ENCODE peak calls at places on chromosome 5, in ten cellular contexts. B is Peyer's patch, K is heart right ventricle, J is lung, R is right atrium auricular region, E is mucosa of descending colon, N is upper lobe of left lung, T is progenitor cell of endocrine pancreas, U is tibial artery, H is stomach. Z is an unnamed sample.

GRCh38 chr5:58582411-58583393 is at the start of gene RAB3C:
- DNase-seq in B (peak; percentile 89), K (peak; percentile 85), J (peak; percentile 92), R (peak; percentile 81), E (peak; percentile 91), N (peak; percentile 94), T (peak; percentile 84), U (peak; percentile 78), H (peak; percentile 92), Z (peak; percentile 91)

GRCh38 chr5:66540078-66540477 is 56.1 kb upstream of the MAST4 start:
- DNase-seq in B (no peak), K (no peak), J (no peak), R (no peak), E (no peak), N (no peak), T (no peak), U (no peak), H (no peak), Z (no peak)

GRCh38 chr5:34833991-34834793 is 4.8 kb upstream of the TTC23L start:
- DNase-seq in B (no peak), K (no peak), J (no peak), R (no peak), E (no peak), N (no peak), T (no peak), U (no peak), H (no peak), Z (no peak)

GRCh38 chr5:94788527-94788926 is 170.1 kb downstream of the SLF1 start:
- DNase-seq in B (no peak), K (no peak), J (no peak), R (no peak), E (no peak), N (no peak), T (no peak), U (no peak), H (no peak), Z (no peak)

GRCh38 chr5:141778211-141778610 is 96.2 kb upstream of the ARAP3 start:
- DNase-seq in B (no peak), K (no peak), J (no peak), R (no peak), E (no peak), N (no peak), T (no peak), U (no peak), H (no peak), Z (no peak)

GRCh38 chr5:7348168-7348802 is 47.7 kb upstream of the ADCY2 start:
- DNase-seq in B (no peak), K (no peak), J (no peak), R (no peak), E (no peak), N (no peak), T (no peak), U (no peak), H (no peak), Z (no peak)

GRCh38 chr5:113039229-113039628 is 62.6 kb downstream of the DCP2 start:
- DNase-seq in B (no peak), K (no peak), J (peak; percentile 10), R (no peak), E (no peak), N (no peak), T (no peak), U (no peak), H (no peak), Z (peak; percentile 40)

GRCh38 chr5:37212096-37212495 is 37.1 kb downstream of the CPLANE1 start:
- DNase-seq in B (no peak), K (no peak), J (no peak), R (no peak), E (no peak), N (no peak), T (no peak), U (no peak), H (no peak), Z (no peak)

GRCh38 chr5:76733049-76733417 is 17.1 kb downstream of the F2R start:
- DNase-seq in B (no peak), K (no peak), J (no peak), R (no peak), E (no peak), N (peak; percentile 24), T (no peak), U (no peak), H (no peak), Z (no peak)

GRCh38 chr5:151055336-151055735 is 25.5 kb downstream of the TNIP1 start:
- DNase-seq in B (peak; percentile 66), K (no peak), J (no peak), R (no peak), E (no peak), N (no peak), T (no peak), U (no peak), H (no peak), Z (no peak)

GRCh38 chr5:133423618-133424282 is 188.6 kb downstream of the FSTL4 start:
- DNase-seq in B (peak; percentile 77), K (peak; percentile 75), J (peak; percentile 71), R (peak; percentile 62), E (no peak), N (peak; percentile 67), T (peak; percentile 78), U (peak; percentile 43), H (peak; percentile 72), Z (peak; percentile 82)

GRCh38 chr5:133421394-133421793 is 190.9 kb downstream of the FSTL4 start:
- DNase-seq in B (no peak), K (no peak), J (no peak), R (peak; percentile 42), E (no peak), N (no peak), T (no peak), U (no peak), H (no peak), Z (no peak)

GRCh38 chr5:133420440-133421301 is 191.7 kb downstream of the FSTL4 start:
- DNase-seq in B (no peak), K (no peak), J (no peak), R (no peak), E (no peak), N (no peak), T (no peak), U (no peak), H (no peak), Z (peak; percentile 59)

GRCh38 chr5:133423031-133423617 is 189.2 kb downstream of the FSTL4 start:
- DNase-seq in B (no peak), K (no peak), J (no peak), R (peak; percentile 53), E (no peak), N (no peak), T (no peak), U (no peak), H (no peak), Z (peak; percentile 57)

GRCh38 chr5:133421806-133422205 is 190.5 kb downstream of the FSTL4 start:
- DNase-seq in B (no peak), K (no peak), J (no peak), R (peak; percentile 30), E (no peak), N (no peak), T (no peak), U (no peak), H (no peak), Z (no peak)
- TF ChIP-seq CTCF in B (no peak), K (no peak), J (no peak), R (no peak), E (no peak), N (no peak), T (no peak), U (no peak), H (no peak), Z (peak; percentile 1)

GRCh38 chr5:54148858-54149257 is 161.5 kb downstream of the ARL15 start:
- DNase-seq in B (no peak), K (no peak), J (no peak), R (no peak), E (no peak), N (no peak), T (no peak), U (no peak), H (no peak), Z (no peak)

GRCh38 chr5:54146390-54146789 is 164.0 kb downstream of the ARL15 start:
- DNase-seq in B (no peak), K (no peak), J (no peak), R (no peak), E (no peak), N (no peak), T (no peak), U (no peak), H (no peak), Z (no peak)

GRCh38 chr5:54146906-54147305 is 163.5 kb downstream of the ARL15 start:
- DNase-seq in B (no peak), K (no peak), J (no peak), R (no peak), E (no peak), N (no peak), T (no peak), U (no peak), H (no peak), Z (no peak)

GRCh38 chr5:54150841-54151240 is 159.5 kb downstream of the ARL15 start:
- DNase-seq in B (no peak), K (no peak), J (no peak), R (no peak), E (no peak), N (no peak), T (no peak), U (no peak), H (no peak), Z (no peak)

DNA sequence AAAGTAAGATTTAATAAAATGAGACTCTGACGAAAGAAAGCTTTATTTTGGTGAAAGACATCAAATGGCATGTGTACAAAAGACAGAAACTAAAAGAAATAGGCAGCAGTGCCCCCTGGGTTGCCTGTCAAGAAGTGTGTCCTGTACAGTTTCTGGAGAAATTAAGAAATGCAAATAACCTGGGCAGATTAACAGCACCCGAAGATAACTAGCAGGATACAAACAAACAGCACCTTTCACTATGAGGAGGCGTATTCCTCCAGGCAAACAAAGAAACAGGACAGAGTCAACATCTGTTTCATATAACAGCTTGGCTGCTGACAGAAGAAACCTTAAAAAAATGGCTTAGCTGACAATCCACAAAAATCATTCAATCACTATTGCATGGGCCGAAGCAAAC is 162.3 kb downstream of the ARL15 start:
- DNase-seq in B (no peak), K (no peak), J (no peak), R (no peak), E (no peak), N (no peak), T (no peak), U (no peak), H (no peak), Z (no peak)
- TF ChIP-seq CTCF in B (no peak), K (no peak), J (no peak), R (no peak), E (no peak), N (no peak), T (peak; percentile 14), U (no peak), H (no peak), Z (peak; percentile 35)

DNA sequence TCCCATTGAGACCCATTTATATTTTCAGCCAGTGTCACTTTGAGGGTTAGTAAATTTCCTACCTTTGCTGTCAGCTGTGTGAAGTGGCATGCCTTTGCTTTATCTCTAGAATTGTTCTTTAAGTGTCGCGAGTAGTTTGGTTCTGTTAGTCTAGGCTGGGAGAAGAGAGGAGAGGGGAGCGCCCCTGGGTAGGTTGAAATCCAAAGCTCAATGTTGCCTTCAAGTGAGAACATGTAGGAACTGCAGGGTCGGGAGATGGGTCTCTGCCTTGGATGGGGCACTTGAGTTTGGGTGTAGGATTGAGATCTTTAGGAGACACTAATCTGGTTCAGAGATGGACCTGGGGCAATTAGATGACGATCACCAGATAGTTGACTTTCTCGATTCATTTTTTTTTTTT is 46.3 kb downstream of the STC2 start:
- DNase-seq in B (no peak), K (no peak), J (no peak), R (no peak), E (no peak), N (no peak), T (no peak), U (no peak), H (no peak), Z (no peak)
- TF ChIP-seq CTCF in B (no peak), K (peak; percentile 47), J (no peak), R (peak; percentile 53), E (no peak), N (no peak), T (peak; percentile 45), U (no peak), H (no peak), Z (peak; percentile 66)

GRCh38 chr5:103605277-103605676 is 42.7 kb upstream of the NUDT12 start:
- DNase-seq in B (no peak), K (no peak), J (no peak), R (no peak), E (no peak), N (no peak), T (no peak), U (no peak), H (no peak), Z (no peak)
- TF ChIP-seq CTCF in B (no peak), K (no peak), J (no peak), R (no peak), E (no peak), N (no peak), T (no peak), U (no peak), H (no peak), Z (no peak)